ENCODE peak calls at places on chromosomes 3 and 15, in seven cellular contexts. W is HT1080; V is stimulated activated CD4-positive, alpha-beta T cell treated with anti-CD3 and anti-CD28 coated beads, Interleukin-12 subunit alpha, Interleukin-12 subunit beta, amount 100 ng/mL, for 48 hours; K is hepatic stellate cell; Q is activated CD4-positive, alpha-beta T cell treated with anti-CD3 and anti-CD28 coated beads for 24 hours; L is DMS153; G is naive thymus-derived CD8-positive, alpha-beta T cell. C is an unnamed sample.
A peak's percentile ranks its signal among the peaks of the same experiment; 100 is the strongest.

GRCh38 chr3:38582316-38582715 is 67.2 kb downstream of the SCN5A start:
- DNase-seq in W (no peak), V (no peak), K (no peak), Q (no peak), L (no peak), G (no peak), C (no peak)

GRCh38 chr15:23038741-23039150 is 623 bp downstream of the TUBGCP5 start:
- DNase-seq in W (peak; percentile 45), V (no peak), K (peak; percentile 54), Q (no peak), L (no peak), G (no peak), C (no peak)

GRCh38 chr15:39598958-39599845 is 18.3 kb downstream of the THBS1 start:
- DNase-seq in W (no peak), V (no peak), K (no peak), Q (no peak), L (no peak), G (no peak), C (no peak)

GRCh38 chr3:60303160-60303559 is 948.1 kb downstream of the FHIT start:
- DNase-seq in W (no peak), V (no peak), K (no peak), Q (no peak), L (no peak), G (no peak), C (no peak)

GRCh38 chr3:160686955-160687535 is 10.1 kb downstream of the ARL14 start:
- DNase-seq in W (no peak), V (no peak), K (no peak), Q (no peak), L (no peak), G (no peak), C (peak; percentile 15)

GRCh38 chr3:134600166-134600670 is 50.6 kb downstream of the KY start:
- DNase-seq in W (no peak), V (no peak), K (no peak), Q (no peak), L (no peak), G (no peak), C (no peak)

GRCh38 chr3:67382551-67382950 is 271.9 kb downstream of the SUCLG2 start:
- DNase-seq in W (no peak), V (no peak), K (no peak), Q (no peak), L (no peak), G (no peak), C (no peak)

GRCh38 chr3:16085884-16086608 is 88.4 kb upstream of the GALNT15 start:
- DNase-seq in W (no peak), V (no peak), K (no peak), Q (no peak), L (no peak), G (no peak), C (no peak)

GRCh38 chr3:129936757-129937156 is 37.8 kb upstream of the TRH start:
- DNase-seq in W (peak; percentile 80), V (no peak), K (peak; percentile 36), Q (no peak), L (peak; percentile 16), G (peak; percentile 9), C (peak; percentile 10)

GRCh38 chr3:56423537-56424209 is 44.6 kb downstream of the ERC2 start:
- DNase-seq in W (no peak), V (no peak), K (no peak), Q (no peak), L (no peak), G (no peak), C (no peak)

GRCh38 chr3:134330895-134331810 is 43.1 kb downstream of the AMOTL2 start:
- DNase-seq in W (peak; percentile 50), V (no peak), K (peak; percentile 82), Q (no peak), L (no peak), G (no peak), C (no peak)

GRCh38 chr15:90592144-90592887 is 62.6 kb downstream of the CRTC3 start:
- DNase-seq in W (no peak), V (no peak), K (peak; percentile 63), Q (no peak), L (no peak), G (no peak), C (no peak)

GRCh38 chr3:10553586-10554235 is 48.3 kb upstream of the ATP2B2 start:
- DNase-seq in W (no peak), V (no peak), K (no peak), Q (no peak), L (no peak), G (no peak), C (no peak)

GRCh38 chr15:73804421-73804820 is 51.3 kb upstream of the INSYN1 start:
- DNase-seq in W (no peak), V (no peak), K (no peak), Q (no peak), L (no peak), G (no peak), C (no peak)

GRCh38 chr15:88264622-88265021 is 8.1 kb upstream of the NTRK3 start:
- DNase-seq in W (no peak), V (no peak), K (no peak), Q (no peak), L (no peak), G (no peak), C (no peak)

GRCh38 chr3:21752749-21753347 is 1.8 kb upstream of the ZNF385D start:
- DNase-seq in W (peak; percentile 51), V (no peak), K (no peak), Q (no peak), L (no peak), G (no peak), C (peak; percentile 39)

GRCh38 chr3:53146319-53146868 is 14.6 kb upstream of the PRKCD start:
- DNase-seq in W (no peak), V (no peak), K (no peak), Q (no peak), L (no peak), G (no peak), C (no peak)

GRCh38 chr3:156795890-156796451 is 30.2 kb upstream of the LEKR1 start:
- DNase-seq in W (peak; percentile 50), V (no peak), K (no peak), Q (no peak), L (no peak), G (no peak), C (no peak)

GRCh38 chr15:41205315-41205714 is 25.2 kb downstream of the EXD1 start:
- DNase-seq in W (peak; percentile 15), V (no peak), K (no peak), Q (no peak), L (no peak), G (no peak), C (no peak)

GRCh38 chr15:47602124-47602523 is 115.2 kb upstream of the SEMA6D start:
- DNase-seq in W (no peak), V (no peak), K (no peak), Q (no peak), L (no peak), G (no peak), C (no peak)

GRCh38 chr15:73800662-73801345 is 47.7 kb upstream of the INSYN1 start:
- DNase-seq in W (peak; percentile 86), V (no peak), K (peak; percentile 89), Q (no peak), L (no peak), G (no peak), C (no peak)

GRCh38 chr15:52112203-52112750 is 298 bp downstream of the BCL2L10 start:
- DNase-seq in W (no peak), V (no peak), K (no peak), Q (peak; percentile 33), L (no peak), G (peak; percentile 15), C (no peak)

GRCh38 chr3:41129731-41130130 is 69.6 kb upstream of the CTNNB1 start:
- DNase-seq in W (no peak), V (no peak), K (no peak), Q (no peak), L (no peak), G (no peak), C (no peak)

GRCh38 chr3:156498307-156498706 is 56.6 kb downstream of the SSR3 start:
- DNase-seq in W (no peak), V (no peak), K (no peak), Q (no peak), L (no peak), G (no peak), C (no peak)

C was measured in NCI-H748 treated with DMSO at 0.1 percent for 48 hours.